ENCODE peak calls at places on chromosomes 6 and 20, in four cellular contexts. P is H9, H is mesendoderm, O is IMR-90. K is an unnamed sample.

GRCh38 chr6:75202676-75203131 is 3.1 kb downstream of the COL12A1 start:
- DNase-seq in P (no peak), H (peak), O (peak), K (no peak)

GRCh38 chr6:98847392-98847766 is 13.0 kb downstream of the POU3F2 start:
- DNase-seq in P (peak), H (no peak), O (no peak), K (no peak)

GRCh38 chr20:18705490-18705889 is 108.1 kb upstream of the SCP2D1 start:
- DNase-seq in P (no peak), H (no peak), O (peak), K (no peak)

GRCh38 chr6:8651998-8652397 is 216.7 kb upstream of the SLC35B3 start:
- DNase-seq in P (no peak), H (peak), O (no peak), K (no peak)

GRCh38 chr6:154861825-154862224 is 128.6 kb downstream of the SCAF8 start:
- DNase-seq in P (no peak), H (no peak), O (no peak), K (no peak)

GRCh38 chr6:10429638-10430427 is 15.0 kb upstream of the TFAP2A start:
- DNase-seq in P (no peak), H (peak), O (peak), K (no peak)

GRCh38 chr20:62596921-62597320 is 45.4 kb upstream of the SLCO4A1 start:
- DNase-seq in P (no peak), H (no peak), O (no peak), K (no peak)

GRCh38 chr20:40897177-40897700 is 131.4 kb upstream of the TOP1 start:
- DNase-seq in P (no peak), H (no peak), O (peak), K (no peak)

GRCh38 chr6:118735320-118735719 is 83.9 kb upstream of the CEP85L start:
- DNase-seq in P (peak), H (peak), O (no peak), K (no peak)

GRCh38 chr6:34149831-34150400 is 4.0 kb upstream of the GRM4 start:
- DNase-seq in P (peak), H (no peak), O (no peak), K (no peak)

GRCh38 chr6:113690255-113690956 is 166.7 kb upstream of the MARCKS start:
- DNase-seq in P (no peak), H (no peak), O (peak), K (no peak)

GRCh38 chr20:37575884-37576283 is 48.2 kb upstream of the BLCAP start:
- DNase-seq in P (peak), H (no peak), O (no peak), K (no peak)

GRCh38 chr20:41139227-41140093 is 2.1 kb downstream of the PLCG1 start:
- DNase-seq in P (no peak), H (no peak), O (no peak), K (no peak)

GRCh38 chr20:49608752-49609670 is 41.1 kb upstream of the PTGIS start:
- DNase-seq in P (peak), H (peak), O (no peak), K (peak)

GRCh38 chr6:46042355-46042999 is 26.8 kb upstream of the CLIC5 start:
- DNase-seq in P (peak), H (peak), O (peak), K (no peak)

GRCh38 chr6:44100088-44100550 is 27.1 kb downstream of the MRPL14 start:
- DNase-seq in P (no peak), H (peak), O (peak), K (no peak)

GRCh38 chr6:117265425-117266266 is at the start of gene VGLL2:
- DNase-seq in P (peak), H (peak), O (peak), K (peak)

GRCh38 chr6:158519354-158519753 is 40.5 kb upstream of the TMEM181 start:
- DNase-seq in P (no peak), H (no peak), O (no peak), K (no peak)

GRCh38 chr6:168035661-168036616 is 38.5 kb downstream of the KIF25 start:
- DNase-seq in P (no peak), H (peak), O (peak), K (no peak)

GRCh38 chr6:109073344-109074235 is 21.1 kb downstream of the SESN1 start:
- DNase-seq in P (no peak), H (peak), O (peak), K (no peak)

GRCh38 chr6:30060634-30060981 is 457 bp upstream of the POLR1H start:
- DNase-seq in P (no peak), H (peak), O (peak), K (no peak)

GRCh38 chr20:58498445-58499068 is 16.6 kb downstream of the APCDD1L start:
- DNase-seq in P (peak), H (no peak), O (no peak), K (no peak)
- H4K5ac ChIP-seq in P (no peak), H (no peak), O (no peak), K (no peak)

GRCh38 chr6:42153921-42154320 is 11.5 kb upstream of the C6orf132 start:
- DNase-seq in P (no peak), H (no peak), O (no peak), K (no peak)

GRCh38 chr6:42154461-42155209 is 12.2 kb upstream of the C6orf132 start:
- DNase-seq in P (no peak), H (no peak), O (no peak), K (no peak)

GRCh38 chr6:42156638-42157037 is 14.2 kb upstream of the C6orf132 start:
- DNase-seq in P (no peak), H (no peak), O (no peak), K (no peak)

GRCh38 chr6:42158011-42158410 is 15.2 kb upstream of the GUCA1A start:
- DNase-seq in P (no peak), H (no peak), O (peak), K (no peak)

GRCh38 chr6:42155293-42155692 is 12.9 kb upstream of the C6orf132 start:
- DNase-seq in P (no peak), H (no peak), O (no peak), K (no peak)
- H4K5ac ChIP-seq in P (no peak), H (no peak), O (no peak), K (no peak)

DNA sequence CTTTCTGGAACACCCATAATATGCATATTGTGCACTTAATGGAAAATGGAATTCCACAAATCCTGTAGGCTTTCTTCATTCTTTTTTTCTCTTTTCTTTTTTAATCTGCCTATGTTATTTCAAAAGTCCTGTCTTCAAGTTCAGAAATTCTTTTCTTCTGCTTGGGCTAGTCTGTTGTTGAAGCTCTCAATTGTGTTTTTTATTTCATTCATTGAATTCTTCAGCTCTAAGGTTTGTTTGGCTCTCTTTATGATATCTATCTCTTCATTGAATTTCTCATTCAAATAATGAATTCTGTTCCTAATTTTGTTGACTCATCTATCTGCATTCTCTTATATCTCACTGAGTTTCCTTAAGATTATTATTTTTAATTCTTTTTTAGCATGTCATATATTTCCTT is 10.1 kb downstream of the SPINT4 start:
- DNase-seq in P (no peak), H (no peak), O (no peak), K (no peak)
- H4K5ac ChIP-seq in P (no peak), H (no peak), O (no peak), K (no peak)

GRCh38 chr6:88246654-88247053 is 80.5 kb upstream of the CNR1 start:
- DNase-seq in P (no peak), H (peak), O (no peak), K (no peak)
- H4K5ac ChIP-seq in P (no peak), H (no peak), O (no peak), K (no peak)

DNA sequence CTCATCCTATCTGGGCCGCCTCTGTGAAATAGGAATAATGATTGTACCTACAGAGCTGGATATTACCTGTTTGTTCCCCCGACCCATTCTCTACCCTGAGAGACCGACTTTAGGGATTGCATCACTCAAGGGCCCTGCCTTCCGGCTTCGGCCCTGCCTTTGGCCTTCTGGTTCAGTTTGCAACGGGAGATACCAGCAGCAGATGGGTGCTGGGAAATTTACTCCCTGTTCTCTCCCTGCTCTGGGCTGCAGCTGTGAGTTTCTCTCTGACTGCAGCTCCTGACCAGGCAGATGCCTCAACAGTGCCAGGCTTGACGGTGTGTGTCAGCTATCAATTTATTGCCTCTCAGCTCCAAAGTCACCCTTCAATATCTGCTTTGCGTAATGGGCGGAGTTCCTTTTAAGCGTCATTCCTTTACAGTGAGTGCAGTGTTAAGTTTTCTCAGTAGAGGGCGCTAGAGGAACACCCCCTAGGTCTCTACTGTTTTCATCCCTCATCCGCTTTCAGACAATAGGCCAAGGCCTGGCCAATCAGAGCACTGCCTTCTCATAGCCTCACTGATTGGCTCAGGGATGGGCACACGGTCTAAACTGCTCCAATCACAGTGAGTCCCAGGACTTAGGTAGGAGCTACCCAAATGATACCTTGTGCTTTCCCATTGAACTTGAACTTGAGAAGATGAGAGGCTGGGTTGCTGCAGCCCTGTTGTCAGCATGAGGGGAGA is 30.0 kb downstream of the KCNG1 start:
- DNase-seq in P (peak), H (peak), O (peak), K (peak)
- H4K5ac ChIP-seq in P (no peak), H (peak), O (no peak), K (peak)